ENCODE peak calls at places on chromosome 11, in ten cellular contexts. One of them, this sample, is unnamed.

GRCh38 chr11:58958500-58958899 is 19.2 kb downstream of the GLYATL1 start:
- DNase-seq in psoas muscle: no peak
- DNase-seq in epithelial cell of esophagus: peak
- DNase-seq in choroid plexus epithelial cell: peak
- DNase-seq in brain microvascular endothelial cell: no peak
- DNase-seq in right lobe of liver: no peak
- DNase-seq in upper lobe of left lung: peak
- DNase-seq in gastrocnemius medialis: no peak
- DNase-seq in transverse colon: peak
- DNase-seq in astrocyte of the cerebellum: no peak
- DNase-seq in this sample: no peak

GRCh38 chr11:114166389-114166788 is 106.9 kb downstream of the ZBTB16 start:
- DNase-seq in psoas muscle: no peak
- DNase-seq in epithelial cell of esophagus: no peak
- DNase-seq in choroid plexus epithelial cell: no peak
- DNase-seq in brain microvascular endothelial cell: no peak
- DNase-seq in right lobe of liver: no peak
- DNase-seq in upper lobe of left lung: no peak
- DNase-seq in gastrocnemius medialis: no peak
- DNase-seq in transverse colon: no peak
- DNase-seq in astrocyte of the cerebellum: no peak
- DNase-seq in this sample: no peak

GRCh38 chr11:67381244-67381972 is 8.0 kb upstream of the CLCF1 start:
- DNase-seq in psoas muscle: no peak
- DNase-seq in epithelial cell of esophagus: no peak
- DNase-seq in choroid plexus epithelial cell: no peak
- DNase-seq in brain microvascular endothelial cell: no peak
- DNase-seq in right lobe of liver: no peak
- DNase-seq in upper lobe of left lung: no peak
- DNase-seq in gastrocnemius medialis: no peak
- DNase-seq in transverse colon: no peak
- DNase-seq in astrocyte of the cerebellum: no peak
- DNase-seq in this sample: no peak

GRCh38 chr11:10476342-10476741 is 21.3 kb downstream of the AMPD3 start:
- DNase-seq in psoas muscle: no peak
- DNase-seq in epithelial cell of esophagus: peak
- DNase-seq in choroid plexus epithelial cell: no peak
- DNase-seq in brain microvascular endothelial cell: no peak
- DNase-seq in right lobe of liver: no peak
- DNase-seq in upper lobe of left lung: no peak
- DNase-seq in gastrocnemius medialis: no peak
- DNase-seq in transverse colon: no peak
- DNase-seq in astrocyte of the cerebellum: no peak
- DNase-seq in this sample: no peak

GRCh38 chr11:95016133-95016532 is 8.9 kb upstream of the KDM4E start:
- DNase-seq in psoas muscle: no peak
- DNase-seq in epithelial cell of esophagus: no peak
- DNase-seq in choroid plexus epithelial cell: no peak
- DNase-seq in brain microvascular endothelial cell: no peak
- DNase-seq in right lobe of liver: no peak
- DNase-seq in upper lobe of left lung: no peak
- DNase-seq in gastrocnemius medialis: no peak
- DNase-seq in transverse colon: no peak
- DNase-seq in astrocyte of the cerebellum: no peak
- DNase-seq in this sample: no peak

GRCh38 chr11:43298397-43298796 is 13.4 kb upstream of the API5 start:
- DNase-seq in psoas muscle: no peak
- DNase-seq in epithelial cell of esophagus: no peak
- DNase-seq in choroid plexus epithelial cell: no peak
- DNase-seq in brain microvascular endothelial cell: no peak
- DNase-seq in right lobe of liver: no peak
- DNase-seq in upper lobe of left lung: no peak
- DNase-seq in gastrocnemius medialis: no peak
- DNase-seq in transverse colon: no peak
- DNase-seq in astrocyte of the cerebellum: no peak
- DNase-seq in this sample: no peak

GRCh38 chr11:63791495-63792167 is 21.6 kb upstream of the SPINDOC start:
- DNase-seq in psoas muscle: no peak
- DNase-seq in epithelial cell of esophagus: no peak
- DNase-seq in choroid plexus epithelial cell: no peak
- DNase-seq in brain microvascular endothelial cell: no peak
- DNase-seq in right lobe of liver: no peak
- DNase-seq in upper lobe of left lung: no peak
- DNase-seq in gastrocnemius medialis: no peak
- DNase-seq in transverse colon: no peak
- DNase-seq in astrocyte of the cerebellum: no peak
- DNase-seq in this sample: no peak

GRCh38 chr11:77199346-77199745 is 71.3 kb downstream of the MYO7A start:
- DNase-seq in psoas muscle: peak
- DNase-seq in epithelial cell of esophagus: no peak
- DNase-seq in choroid plexus epithelial cell: no peak
- DNase-seq in brain microvascular endothelial cell: no peak
- DNase-seq in right lobe of liver: peak
- DNase-seq in upper lobe of left lung: peak
- DNase-seq in gastrocnemius medialis: peak
- DNase-seq in transverse colon: no peak
- DNase-seq in astrocyte of the cerebellum: no peak
- DNase-seq in this sample: no peak

GRCh38 chr11:75518771-75519653 is 6.7 kb downstream of the GDPD5 start:
- DNase-seq in psoas muscle: no peak
- DNase-seq in epithelial cell of esophagus: no peak
- DNase-seq in choroid plexus epithelial cell: no peak
- DNase-seq in brain microvascular endothelial cell: no peak
- DNase-seq in right lobe of liver: no peak
- DNase-seq in upper lobe of left lung: no peak
- DNase-seq in gastrocnemius medialis: no peak
- DNase-seq in transverse colon: no peak
- DNase-seq in astrocyte of the cerebellum: no peak
- DNase-seq in this sample: no peak

GRCh38 chr11:65611028-65611757 is 2.8 kb downstream of the MAP3K11 start:
- DNase-seq in psoas muscle: peak
- DNase-seq in epithelial cell of esophagus: no peak
- DNase-seq in choroid plexus epithelial cell: no peak
- DNase-seq in brain microvascular endothelial cell: no peak
- DNase-seq in right lobe of liver: peak
- DNase-seq in upper lobe of left lung: peak
- DNase-seq in gastrocnemius medialis: no peak
- DNase-seq in transverse colon: no peak
- DNase-seq in astrocyte of the cerebellum: no peak
- DNase-seq in this sample: no peak

GRCh38 chr11:47393163-47394049 is 15.0 kb upstream of the SLC39A13 start:
- DNase-seq in psoas muscle: peak
- DNase-seq in epithelial cell of esophagus: no peak
- DNase-seq in choroid plexus epithelial cell: peak
- DNase-seq in brain microvascular endothelial cell: peak
- DNase-seq in right lobe of liver: peak
- DNase-seq in upper lobe of left lung: peak
- DNase-seq in gastrocnemius medialis: peak
- DNase-seq in transverse colon: no peak
- DNase-seq in astrocyte of the cerebellum: no peak
- DNase-seq in this sample: no peak

GRCh38 chr11:69445131-69445470 is 36.4 kb upstream of the LINC01488 start:
- DNase-seq in psoas muscle: peak
- DNase-seq in epithelial cell of esophagus: no peak
- DNase-seq in choroid plexus epithelial cell: no peak
- DNase-seq in brain microvascular endothelial cell: no peak
- DNase-seq in right lobe of liver: peak
- DNase-seq in upper lobe of left lung: no peak
- DNase-seq in gastrocnemius medialis: no peak
- DNase-seq in transverse colon: no peak
- DNase-seq in astrocyte of the cerebellum: no peak
- DNase-seq in this sample: no peak

GRCh38 chr11:58629857-58630256 is 7.4 kb downstream of the CNTF start:
- DNase-seq in psoas muscle: no peak
- DNase-seq in epithelial cell of esophagus: peak
- DNase-seq in choroid plexus epithelial cell: peak
- DNase-seq in brain microvascular endothelial cell: peak
- DNase-seq in right lobe of liver: no peak
- DNase-seq in upper lobe of left lung: no peak
- DNase-seq in gastrocnemius medialis: no peak
- DNase-seq in transverse colon: peak
- DNase-seq in astrocyte of the cerebellum: peak
- DNase-seq in this sample: peak

GRCh38 chr11:70480711-70481110 is 82.4 kb downstream of the CTTN start:
- DNase-seq in psoas muscle: peak
- DNase-seq in epithelial cell of esophagus: no peak
- DNase-seq in choroid plexus epithelial cell: no peak
- DNase-seq in brain microvascular endothelial cell: no peak
- DNase-seq in right lobe of liver: peak
- DNase-seq in upper lobe of left lung: no peak
- DNase-seq in gastrocnemius medialis: no peak
- DNase-seq in transverse colon: no peak
- DNase-seq in astrocyte of the cerebellum: no peak
- DNase-seq in this sample: no peak

GRCh38 chr11:35647535-35648092 is 15.0 kb upstream of the TRIM44 start:
- DNase-seq in psoas muscle: no peak
- DNase-seq in epithelial cell of esophagus: no peak
- DNase-seq in choroid plexus epithelial cell: no peak
- DNase-seq in brain microvascular endothelial cell: no peak
- DNase-seq in right lobe of liver: no peak
- DNase-seq in upper lobe of left lung: no peak
- DNase-seq in gastrocnemius medialis: no peak
- DNase-seq in transverse colon: no peak
- DNase-seq in astrocyte of the cerebellum: no peak
- DNase-seq in this sample: no peak

GRCh38 chr11:128303383-128303782 is 284.0 kb downstream of the ETS1 start:
- DNase-seq in psoas muscle: no peak
- DNase-seq in epithelial cell of esophagus: no peak
- DNase-seq in choroid plexus epithelial cell: no peak
- DNase-seq in brain microvascular endothelial cell: no peak
- DNase-seq in right lobe of liver: no peak
- DNase-seq in upper lobe of left lung: no peak
- DNase-seq in gastrocnemius medialis: no peak
- DNase-seq in transverse colon: no peak
- DNase-seq in astrocyte of the cerebellum: no peak
- DNase-seq in this sample: no peak
- H3K4me3 ChIP-seq in psoas muscle: no peak
- H3K4me3 ChIP-seq in epithelial cell of esophagus: no peak
- H3K4me3 ChIP-seq in choroid plexus epithelial cell: no peak
- H3K4me3 ChIP-seq in brain microvascular endothelial cell: no peak
- H3K4me3 ChIP-seq in right lobe of liver: no peak
- H3K4me3 ChIP-seq in upper lobe of left lung: no peak
- H3K4me3 ChIP-seq in gastrocnemius medialis: no peak
- H3K4me3 ChIP-seq in transverse colon: no peak
- H3K4me3 ChIP-seq in astrocyte of the cerebellum: no peak
- H3K4me3 ChIP-seq in this sample: no peak

DNA sequence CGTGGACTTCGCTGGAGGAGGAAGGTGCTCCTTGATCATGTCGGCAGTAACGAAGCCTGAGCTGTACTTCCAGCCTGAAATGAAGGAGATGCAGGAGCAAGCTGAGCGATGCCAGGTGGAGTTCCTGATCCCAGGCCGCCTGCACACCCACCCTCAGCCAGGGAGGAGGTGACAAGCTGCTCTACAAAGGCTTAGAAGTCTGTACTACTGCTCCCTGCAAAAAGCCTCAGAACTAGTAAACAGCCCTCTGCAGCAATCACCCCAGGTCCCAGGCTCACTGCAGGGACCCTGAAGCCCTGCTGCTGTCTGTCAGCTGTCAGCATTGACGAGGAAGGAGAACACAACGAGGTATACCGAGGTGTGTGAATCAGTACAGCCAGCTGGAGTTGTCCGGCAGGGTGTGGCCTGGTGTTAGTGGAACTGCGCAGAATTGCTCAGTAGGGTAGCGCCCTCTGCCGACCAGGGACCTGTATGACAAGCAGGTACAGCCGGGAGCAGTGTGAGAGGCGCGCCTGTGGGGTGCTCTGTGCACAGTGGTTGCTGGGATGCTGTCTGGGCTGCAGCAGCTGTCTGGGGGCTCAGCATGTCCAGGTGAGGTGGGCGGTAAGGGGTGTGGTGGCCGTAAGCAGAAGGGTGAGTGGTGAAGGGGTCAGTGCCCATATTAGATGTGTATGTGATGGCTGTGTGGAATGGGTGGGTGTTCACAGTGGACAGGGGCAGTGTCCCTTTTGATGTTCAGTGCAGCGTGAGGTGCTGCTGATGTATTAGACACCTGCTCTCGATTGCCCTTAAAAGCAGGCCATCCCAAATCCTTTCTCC is 7.6 kb downstream of the CYB5R2 start:
- DNase-seq in psoas muscle: peak
- DNase-seq in epithelial cell of esophagus: peak
- DNase-seq in choroid plexus epithelial cell: peak
- DNase-seq in brain microvascular endothelial cell: peak
- DNase-seq in right lobe of liver: peak
- DNase-seq in upper lobe of left lung: peak
- DNase-seq in gastrocnemius medialis: peak
- DNase-seq in transverse colon: peak
- DNase-seq in astrocyte of the cerebellum: no peak
- DNase-seq in this sample: no peak
- TF ChIP-seq CTCF in psoas muscle: peak
- TF ChIP-seq CTCF in epithelial cell of esophagus: peak
- TF ChIP-seq CTCF in choroid plexus epithelial cell: peak
- TF ChIP-seq CTCF in brain microvascular endothelial cell: peak
- TF ChIP-seq CTCF in right lobe of liver: peak
- TF ChIP-seq CTCF in upper lobe of left lung: peak
- TF ChIP-seq CTCF in gastrocnemius medialis: peak
- TF ChIP-seq CTCF in transverse colon: peak
- TF ChIP-seq CTCF in astrocyte of the cerebellum: peak
- TF ChIP-seq CTCF in this sample: peak

GRCh38 chr11:414333-414857 is 404 bp downstream of the SIGIRR start:
- DNase-seq in psoas muscle: peak
- DNase-seq in epithelial cell of esophagus: no peak
- DNase-seq in choroid plexus epithelial cell: no peak
- DNase-seq in brain microvascular endothelial cell: no peak
- DNase-seq in right lobe of liver: peak
- DNase-seq in upper lobe of left lung: no peak
- DNase-seq in gastrocnemius medialis: no peak
- DNase-seq in transverse colon: no peak
- DNase-seq in astrocyte of the cerebellum: no peak
- DNase-seq in this sample: no peak
- H3K4me3 ChIP-seq in psoas muscle: peak
- H3K4me3 ChIP-seq in epithelial cell of esophagus: no peak
- H3K4me3 ChIP-seq in choroid plexus epithelial cell: no peak
- H3K4me3 ChIP-seq in brain microvascular endothelial cell: no peak
- H3K4me3 ChIP-seq in right lobe of liver: no peak
- H3K4me3 ChIP-seq in upper lobe of left lung: peak
- H3K4me3 ChIP-seq in gastrocnemius medialis: peak
- H3K4me3 ChIP-seq in transverse colon: peak
- H3K4me3 ChIP-seq in astrocyte of the cerebellum: no peak
- H3K4me3 ChIP-seq in this sample: no peak

DNA sequence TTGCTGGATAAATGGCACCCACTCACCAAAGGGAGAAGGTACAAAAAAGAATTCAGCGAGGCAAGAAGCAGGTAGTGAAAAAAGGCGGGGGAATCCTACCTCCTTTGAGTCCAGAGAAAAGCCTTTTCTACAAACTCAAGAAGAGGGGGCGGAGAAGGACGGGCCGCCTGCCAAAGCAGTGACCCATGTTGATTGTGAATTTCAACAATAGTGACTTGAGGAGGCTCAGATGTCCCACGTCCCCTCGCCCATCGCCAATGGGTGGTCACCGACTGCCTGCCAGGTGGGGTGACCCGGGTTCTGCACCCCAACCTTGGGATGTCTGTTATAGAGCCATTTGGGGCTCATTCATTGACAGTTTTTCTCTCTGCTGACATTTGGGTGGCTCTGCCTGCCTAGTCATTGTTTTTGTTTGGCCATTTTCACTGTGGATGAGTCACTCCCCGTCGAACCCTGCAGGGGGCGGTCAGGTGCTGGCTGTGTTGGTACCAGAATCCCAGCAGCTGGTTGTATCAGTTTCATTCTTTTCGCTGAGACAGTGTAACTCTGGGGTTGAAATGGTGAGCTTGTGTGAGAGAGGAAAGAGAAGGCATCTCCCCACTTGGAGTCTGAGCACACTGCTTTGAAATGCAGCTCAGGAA is 163.4 kb upstream of the NCAM1 start:
- DNase-seq in psoas muscle: no peak
- DNase-seq in epithelial cell of esophagus: peak
- DNase-seq in choroid plexus epithelial cell: peak
- DNase-seq in brain microvascular endothelial cell: peak
- DNase-seq in right lobe of liver: no peak
- DNase-seq in upper lobe of left lung: no peak
- DNase-seq in gastrocnemius medialis: peak
- DNase-seq in transverse colon: no peak
- DNase-seq in astrocyte of the cerebellum: no peak
- DNase-seq in this sample: no peak
- TF ChIP-seq CTCF in psoas muscle: peak
- TF ChIP-seq CTCF in epithelial cell of esophagus: no peak
- TF ChIP-seq CTCF in choroid plexus epithelial cell: peak
- TF ChIP-seq CTCF in brain microvascular endothelial cell: peak
- TF ChIP-seq CTCF in right lobe of liver: peak
- TF ChIP-seq CTCF in upper lobe of left lung: peak
- TF ChIP-seq CTCF in gastrocnemius medialis: no peak
- TF ChIP-seq CTCF in transverse colon: no peak
- TF ChIP-seq CTCF in astrocyte of the cerebellum: peak
- TF ChIP-seq CTCF in this sample: peak

This sample was measured in AG09309.